ENCODE peak calls at places on chromosomes 12 and 14, in four cellular contexts. H is frontal cortex; U is NCI-H2029 treated with DMSO at 0.1 percent for 48 hours; X is activated naive CD8-positive, alpha-beta T cell treated with anti-CD3 and anti-CD28 coated beads, Interleukin-2, amount 50 U/mL, for 24 hours. D is an unnamed sample.

GRCh38 chr14:58876613-58877012 is 238.9 kb downstream of the DACT1 start:
- DNase-seq in H (no peak), U (no peak), X (no peak), D (peak)

GRCh38 chr12:108578813-108579212 is 16.4 kb downstream of the ISCU start:
- DNase-seq in H (no peak), U (no peak), X (no peak), D (no peak)

GRCh38 chr14:36719823-36720222 is 58.2 kb downstream of the PAX9 start:
- DNase-seq in H (no peak), U (no peak), X (no peak), D (no peak)

GRCh38 chr14:55580401-55581010 is 499 bp downstream of the KTN1 start:
- DNase-seq in H (peak), U (no peak), X (peak), D (no peak)

GRCh38 chr12:56839489-56840442 is 76.6 kb downstream of the HSD17B6 start:
- DNase-seq in H (peak), U (no peak), X (peak), D (peak)

GRCh38 chr14:70981005-70981952 is 74.0 kb downstream of the PCNX1 start:
- DNase-seq in H (no peak), U (no peak), X (no peak), D (peak)

GRCh38 chr14:94313991-94314655 is 9.0 kb downstream of the SERPINA6 start:
- DNase-seq in H (no peak), U (no peak), X (no peak), D (peak)

GRCh38 chr12:23564454-23564853 is 385.0 kb downstream of the SOX5 start:
- DNase-seq in H (no peak), U (no peak), X (no peak), D (no peak)

GRCh38 chr12:135127-135526 is 68.6 kb downstream of the IQSEC3 start:
- DNase-seq in H (no peak), U (no peak), X (no peak), D (no peak)

GRCh38 chr14:96072076-96072475 is 32.9 kb downstream of the C14orf132 start:
- DNase-seq in H (no peak), U (no peak), X (no peak), D (no peak)